ENCODE peak calls at places on chromosomes 3 and 15, in four cellular contexts. M is NCI-H524, D is A549, I is HCT116. P is an unnamed sample.

GRCh38 chr3:51967384-51968174 is at the start of gene PCBP4:
- DNase-seq in M (peak; percentile 54), D (no peak), I (no peak), P (no peak)

GRCh38 chr15:76584868-76585572 is 248.4 kb downstream of the ISL2 start:
- DNase-seq in M (no peak), D (no peak), I (no peak), P (no peak)

GRCh38 chr15:50909044-50909342 is 510 bp downstream of the AP4E1 start:
- DNase-seq in M (no peak), D (no peak), I (no peak), P (no peak)

GRCh38 chr15:44087578-44088190 is 107.4 kb downstream of the FRMD5 start:
- DNase-seq in M (no peak), D (peak; percentile 47), I (peak; percentile 33), P (peak; percentile 13)

GRCh38 chr3:29346828-29347227 is 66.0 kb downstream of the RBMS3 start:
- DNase-seq in M (no peak), D (no peak), I (no peak), P (no peak)

GRCh38 chr3:195337747-195338146 is 66.8 kb upstream of the XXYLT1 start:
- DNase-seq in M (no peak), D (no peak), I (no peak), P (no peak)

GRCh38 chr3:49882182-49882581 is 12.5 kb upstream of the CAMKV start:
- DNase-seq in M (peak; percentile 10), D (no peak), I (no peak), P (no peak)

GRCh38 chr3:104952587-104952986 is 414.1 kb upstream of the ALCAM start:
- DNase-seq in M (no peak), D (peak; percentile 7), I (no peak), P (no peak)

GRCh38 chr3:186643493-186643892 is 3.3 kb downstream of the FETUB start:
- DNase-seq in M (no peak), D (no peak), I (no peak), P (no peak)

GRCh38 chr3:122055215-122055614 is at the start of gene CD86:
- DNase-seq in M (no peak), D (no peak), I (no peak), P (no peak)

GRCh38 chr3:194485471-194485875 is 1.3 kb downstream of the ATP13A3 start:
- DNase-seq in M (no peak), D (no peak), I (no peak), P (peak; percentile 27)

GRCh38 chr3:49273825-49274532 is 3.1 kb downstream of the C3orf62 start:
- DNase-seq in M (no peak), D (no peak), I (no peak), P (no peak)

GRCh38 chr15:81176291-81176893 is 20.3 kb upstream of the IL16 start:
- DNase-seq in M (no peak), D (no peak), I (no peak), P (no peak)

GRCh38 chr3:116065496-116065895 is 379.8 kb downstream of the LSAMP start:
- DNase-seq in M (no peak), D (no peak), I (no peak), P (no peak)

GRCh38 chr3:140529096-140529495 is 148.8 kb upstream of the TRIM42 start:
- DNase-seq in M (no peak), D (peak; percentile 3), I (no peak), P (peak; percentile 37)

GRCh38 chr15:25235391-25235790 is 203.4 kb downstream of the UBE3A start:
- DNase-seq in M (no peak), D (no peak), I (no peak), P (no peak)

P was measured in 8988T.